ENCODE peak calls at places on chromosomes 12 and 14, in seven cellular contexts. G, E, A, W, U, N and Z are unnamed samples.

GRCh38 chr12:94202245-94203180 is 54.1 kb downstream of the PLXNC1 start:
- DNase-seq in G (no peak), E (peak; percentile 64), A (no peak), W (no peak), U (no peak), N (no peak), Z (no peak)

GRCh38 chr14:106489112-106489881 is 962.9 kb downstream of the TMEM121 start:
- DNase-seq in G (no peak), E (no peak), A (no peak), W (no peak), U (no peak), N (no peak), Z (no peak)

GRCh38 chr12:132095520-132096409 is 48.4 kb downstream of the DDX51 start:
- DNase-seq in G (no peak), E (peak; percentile 10), A (no peak), W (no peak), U (no peak), N (no peak), Z (no peak)

GRCh38 chr12:108605000-108605689 is 7.3 kb upstream of the TMEM119 start:
- DNase-seq in G (no peak), E (peak; percentile 23), A (no peak), W (no peak), U (no peak), N (no peak), Z (no peak)

GRCh38 chr12:131751335-131751734 is 40.4 kb downstream of the SFSWAP start:
- DNase-seq in G (no peak), E (no peak), A (no peak), W (no peak), U (peak; percentile 49), N (no peak), Z (no peak)

GRCh38 chr12:82948462-82948861 is 261.8 kb downstream of the TMTC2 start:
- DNase-seq in G (no peak), E (no peak), A (no peak), W (no peak), U (no peak), N (no peak), Z (no peak)

GRCh38 chr12:101594700-101595099 is at the start of gene MYBPC1:
- DNase-seq in G (no peak), E (no peak), A (no peak), W (no peak), U (no peak), N (no peak), Z (no peak)

GRCh38 chr12:27081668-27082091 is 698 bp downstream of the C12orf71 start:
- DNase-seq in G (no peak), E (peak; percentile 10), A (no peak), W (no peak), U (no peak), N (no peak), Z (peak; percentile 16)

GRCh38 chr12:2395352-2395977 is 342.7 kb downstream of the CACNA1C start:
- DNase-seq in G (no peak), E (peak; percentile 29), A (peak; percentile 40), W (peak; percentile 88), U (peak; percentile 78), N (peak; percentile 73), Z (peak; percentile 91)

GRCh38 chr12:121811434-121812319 is 7.9 kb downstream of the SETD1B start:
- DNase-seq in G (no peak), E (peak; percentile 57), A (no peak), W (peak; percentile 89), U (peak; percentile 96), N (peak; percentile 82), Z (no peak)

GRCh38 chr14:93042968-93043940 is 72.5 kb downstream of the ITPK1 start:
- DNase-seq in G (no peak), E (peak; percentile 90), A (peak; percentile 89), W (no peak), U (peak; percentile 81), N (no peak), Z (no peak)

GRCh38 chr12:54300267-54300731 is 516 bp downstream of the NFE2 start:
- DNase-seq in G (no peak), E (no peak), A (no peak), W (no peak), U (no peak), N (no peak), Z (no peak)

GRCh38 chr12:44405267-44405666 is 470.8 kb downstream of the NELL2 start:
- DNase-seq in G (no peak), E (no peak), A (no peak), W (no peak), U (no peak), N (no peak), Z (peak; percentile 46)

GRCh38 chr12:94427520-94428381 is 31.9 kb downstream of the CEP83 start:
- DNase-seq in G (peak; percentile 43), E (no peak), A (no peak), W (no peak), U (no peak), N (no peak), Z (no peak)

GRCh38 chr14:42869681-42870080 is 1263.0 kb downstream of the LRFN5 start:
- DNase-seq in G (no peak), E (no peak), A (no peak), W (no peak), U (no peak), N (no peak), Z (no peak)

GRCh38 chr12:69096669-69097364 is 142.6 kb upstream of the CPSF6 start:
- DNase-seq in G (no peak), E (no peak), A (no peak), W (no peak), U (no peak), N (no peak), Z (no peak)

GRCh38 chr12:65208957-65209654 is 39.7 kb downstream of the LEMD3 start:
- DNase-seq in G (no peak), E (no peak), A (no peak), W (no peak), U (peak; percentile 2), N (no peak), Z (no peak)

GRCh38 chr12:508795-509194 is 49.1 kb downstream of the B4GALNT3 start:
- DNase-seq in G (no peak), E (no peak), A (no peak), W (no peak), U (no peak), N (no peak), Z (no peak)

GRCh38 chr14:99775351-99775750 is 17.9 kb upstream of the EML1 start:
- DNase-seq in G (no peak), E (no peak), A (no peak), W (no peak), U (peak; percentile 51), N (no peak), Z (no peak)

GRCh38 chr14:82341386-82341785 is 807.7 kb upstream of the SEL1L start:
- DNase-seq in G (no peak), E (no peak), A (no peak), W (no peak), U (no peak), N (no peak), Z (no peak)

GRCh38 chr12:32302218-32302826 is 97.0 kb upstream of the FGD4 start:
- DNase-seq in G (peak; percentile 63), E (peak; percentile 53), A (peak; percentile 45), W (no peak), U (peak; percentile 55), N (peak; percentile 28), Z (peak; percentile 75)

GRCh38 chr14:22653012-22653621 is 9.0 kb upstream of the OR6J1 start:
- DNase-seq in G (no peak), E (peak; percentile 86), A (peak; percentile 73), W (peak; percentile 84), U (peak; percentile 67), N (peak; percentile 63), Z (peak; percentile 75)

GRCh38 chr12:123532808-123533649 is 490 bp downstream of the RILPL1 start:
- DNase-seq in G (no peak), E (peak; percentile 27), A (no peak), W (peak; percentile 77), U (no peak), N (peak; percentile 56), Z (no peak)

GRCh38 chr12:123532021-123532420 is 1.5 kb downstream of the RILPL1 start:
- DNase-seq in G (peak; percentile 9), E (no peak), A (no peak), W (no peak), U (no peak), N (no peak), Z (no peak)

GRCh38 chr12:123529636-123530035 is 3.9 kb downstream of the RILPL1 start:
- DNase-seq in G (no peak), E (no peak), A (no peak), W (no peak), U (no peak), N (no peak), Z (no peak)

GRCh38 chr12:123530683-123531082 is 2.8 kb downstream of the RILPL1 start:
- DNase-seq in G (no peak), E (no peak), A (no peak), W (no peak), U (no peak), N (no peak), Z (no peak)

GRCh38 chr12:123531091-123531490 is 2.4 kb downstream of the RILPL1 start:
- DNase-seq in G (no peak), E (no peak), A (no peak), W (no peak), U (no peak), N (no peak), Z (no peak)
- H3K9ac ChIP-seq in G (no peak overlapping the region), E (no peak overlapping the region), A (no peak overlapping the region), W (no peak overlapping the region), U (no peak overlapping the region), N (no peak overlapping the region), Z (no peak overlapping the region)

GRCh38 chr14:105414456-105415371 is 4.9 kb upstream of the MTA1 start:
- DNase-seq in G (no peak), E (peak; percentile 22), A (no peak), W (peak; percentile 85), U (peak; percentile 94), N (peak; percentile 77), Z (peak; percentile 27)
- H3K4me3 ChIP-seq in G (peak overlapping the region; percentile 8), E (peak overlapping the region; percentile 49), A (no peak overlapping the region), W (peak overlapping the region; percentile 36), U (peak overlapping the region; percentile 51), N (peak overlapping the region; percentile 49), Z (peak overlapping the region; percentile 40)

GRCh38 chr12:8532045-8532444 is 8.7 kb downstream of the CLEC4E start:
- DNase-seq in G (no peak), E (no peak), A (no peak), W (no peak), U (no peak), N (no peak), Z (no peak)
- TF ChIP-seq YY1 in G (no peak), E (no peak), A (no peak), W (no peak), U (no peak), N (no peak), Z (no peak)

GRCh38 chr12:103800252-103800771 is 40.7 kb downstream of the NT5DC3 start:
- DNase-seq in G (no peak), E (peak; percentile 47), A (no peak), W (no peak), U (peak; percentile 24), N (peak; percentile 48), Z (no peak)

GRCh38 chr12:103794814-103795213 is 46.2 kb downstream of the NT5DC3 start:
- DNase-seq in G (no peak), E (no peak), A (no peak), W (no peak), U (no peak), N (no peak), Z (no peak)

GRCh38 chr12:103799504-103800251 is 41.4 kb downstream of the NT5DC3 start:
- DNase-seq in G (no peak), E (peak; percentile 43), A (no peak), W (no peak), U (no peak), N (no peak), Z (no peak)

GRCh38 chr12:103801709-103802585 is 39.1 kb downstream of the NT5DC3 start:
- DNase-seq in G (no peak), E (peak; percentile 57), A (peak; percentile 51), W (no peak), U (no peak), N (no peak), Z (no peak)

GRCh38 chr12:103798586-103798985 is 42.4 kb downstream of the NT5DC3 start:
- DNase-seq in G (no peak), E (no peak), A (no peak), W (no peak), U (no peak), N (no peak), Z (no peak)
- H3K9ac ChIP-seq in G (no peak overlapping the region), E (no peak overlapping the region), A (no peak overlapping the region), W (no peak overlapping the region), U (no peak overlapping the region), N (no peak overlapping the region), Z (no peak overlapping the region)